ENCODE peak calls at places on chromosomes 5 and 9, in four cellular contexts. G is lower leg skin, Y is aorta, Q is ovary. E is an unnamed sample.

GRCh38 chr5:134524219-134524825 is 1.1 kb upstream of the JADE2 start:
- DNase-seq in G (peak), Y (peak), Q (peak), E (peak)

GRCh38 chr5:66724336-66724735 is 128.1 kb downstream of the MAST4 start:
- DNase-seq in G (no peak), Y (no peak), Q (no peak), E (no peak)

GRCh38 chr9:4828776-4829175 is 36.0 kb downstream of the RCL1 start:
- DNase-seq in G (no peak), Y (no peak), Q (no peak), E (no peak)

GRCh38 chr5:40689442-40689841 is 9.7 kb downstream of the PTGER4 start:
- DNase-seq in G (peak), Y (no peak), Q (no peak), E (no peak)

GRCh38 chr9:94250456-94250855 is 8.6 kb upstream of the ZNF169 start:
- DNase-seq in G (no peak), Y (no peak), Q (no peak), E (no peak)

GRCh38 chr5:132825165-132825823 is 5.2 kb downstream of the SHROOM1 start:
- DNase-seq in G (no peak), Y (no peak), Q (peak), E (no peak)

GRCh38 chr5:84091400-84091799 is 293.3 kb downstream of the EDIL3 start:
- DNase-seq in G (no peak), Y (no peak), Q (no peak), E (no peak)

GRCh38 chr5:160438316-160439204 is 16.9 kb downstream of the PTTG1 start:
- DNase-seq in G (no peak), Y (no peak), Q (no peak), E (peak)

GRCh38 chr9:129111762-129112151 is 542 bp downstream of the PTPA start:
- DNase-seq in G (peak), Y (peak), Q (no peak), E (no peak)

GRCh38 chr5:112240011-112240410 is 179.1 kb downstream of the EPB41L4A start:
- DNase-seq in G (no peak), Y (no peak), Q (no peak), E (no peak)

GRCh38 chr5:75438722-75439121 is 72.7 kb downstream of the CERT1 start:
- DNase-seq in G (no peak), Y (no peak), Q (no peak), E (no peak)

GRCh38 chr5:109453251-109453650 is 43.5 kb upstream of the PJA2 start:
- DNase-seq in G (no peak), Y (no peak), Q (no peak), E (no peak)

GRCh38 chr5:108259306-108259705 is 122.6 kb downstream of the FBXL17 start:
- DNase-seq in G (no peak), Y (no peak), Q (no peak), E (no peak)

GRCh38 chr5:77356740-77357139 is 135.4 kb downstream of the WDR41 start:
- DNase-seq in G (no peak), Y (no peak), Q (no peak), E (no peak)

GRCh38 chr5:58710871-58711270 is 128.0 kb downstream of the RAB3C start:
- DNase-seq in G (no peak), Y (no peak), Q (no peak), E (no peak)

GRCh38 chr5:64666058-64666457 is 24.2 kb upstream of the SHISAL2B start:
- DNase-seq in G (no peak), Y (no peak), Q (no peak), E (no peak)

GRCh38 chr9:69898714-69899209 is 78.1 kb downstream of the CFAP95 start:
- DNase-seq in G (no peak), Y (no peak), Q (no peak), E (no peak)

GRCh38 chr9:61674465-61674864 is 484.6 kb downstream of the SPATA31A7 start:
- DNase-seq in G (no peak), Y (peak), Q (no peak), E (peak)

GRCh38 chr5:140131967-140132409 is 6.3 kb downstream of the IGIP start:
- DNase-seq in G (no peak), Y (peak), Q (no peak), E (peak)

GRCh38 chr5:168655316-168655715 is 76.1 kb upstream of the PANK3 start:
- DNase-seq in G (no peak), Y (no peak), Q (no peak), E (no peak)

GRCh38 chr9:34187891-34188240 is 9.0 kb downstream of the UBAP1 start:
- DNase-seq in G (no peak), Y (no peak), Q (no peak), E (no peak)

GRCh38 chr9:109709881-109710280 is 70.1 kb upstream of the PALM2AKAP2 start:
- DNase-seq in G (no peak), Y (no peak), Q (no peak), E (no peak)

DNA sequence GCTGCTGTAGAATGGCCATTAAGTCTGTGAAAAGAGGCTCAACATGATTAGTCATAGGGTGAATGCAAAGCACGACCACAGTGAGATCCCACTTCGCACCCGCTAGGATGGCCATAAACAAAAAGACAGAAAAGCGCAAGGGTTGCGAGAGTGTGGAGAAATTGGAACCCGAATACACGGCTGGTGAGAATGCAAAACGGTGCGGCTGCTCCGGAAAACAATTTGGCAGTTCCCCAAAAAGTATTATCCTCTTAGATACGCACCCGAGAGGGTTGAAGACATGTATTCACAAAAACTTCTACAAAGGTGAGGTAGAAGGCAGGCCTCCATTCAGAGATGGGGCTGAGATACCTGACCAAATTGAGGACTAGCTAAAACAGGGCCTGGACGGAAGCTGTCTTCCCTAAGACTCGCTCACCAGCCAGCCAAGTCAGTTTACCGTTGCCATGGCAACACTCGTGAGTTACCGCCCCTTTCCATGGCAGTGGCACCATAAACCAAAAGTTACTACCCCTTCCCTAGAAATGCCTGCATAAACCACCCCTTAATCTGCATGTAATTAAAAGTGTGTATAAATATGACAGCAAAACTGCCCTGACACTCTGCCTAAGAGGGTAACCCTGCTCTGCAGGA is 726 bp upstream of the PSMB7 start:
- DNase-seq in G (no peak), Y (no peak), Q (no peak), E (no peak)
- H3K4me3 ChIP-seq in G (no peak), Y (no peak), Q (peak), E (peak)

GRCh38 chr9:133608881-133609280 is 308 bp downstream of the FAM163B start:
- DNase-seq in G (no peak), Y (peak), Q (no peak), E (no peak)
- H3K4me3 ChIP-seq in G (no peak), Y (no peak), Q (no peak), E (no peak)

DNA sequence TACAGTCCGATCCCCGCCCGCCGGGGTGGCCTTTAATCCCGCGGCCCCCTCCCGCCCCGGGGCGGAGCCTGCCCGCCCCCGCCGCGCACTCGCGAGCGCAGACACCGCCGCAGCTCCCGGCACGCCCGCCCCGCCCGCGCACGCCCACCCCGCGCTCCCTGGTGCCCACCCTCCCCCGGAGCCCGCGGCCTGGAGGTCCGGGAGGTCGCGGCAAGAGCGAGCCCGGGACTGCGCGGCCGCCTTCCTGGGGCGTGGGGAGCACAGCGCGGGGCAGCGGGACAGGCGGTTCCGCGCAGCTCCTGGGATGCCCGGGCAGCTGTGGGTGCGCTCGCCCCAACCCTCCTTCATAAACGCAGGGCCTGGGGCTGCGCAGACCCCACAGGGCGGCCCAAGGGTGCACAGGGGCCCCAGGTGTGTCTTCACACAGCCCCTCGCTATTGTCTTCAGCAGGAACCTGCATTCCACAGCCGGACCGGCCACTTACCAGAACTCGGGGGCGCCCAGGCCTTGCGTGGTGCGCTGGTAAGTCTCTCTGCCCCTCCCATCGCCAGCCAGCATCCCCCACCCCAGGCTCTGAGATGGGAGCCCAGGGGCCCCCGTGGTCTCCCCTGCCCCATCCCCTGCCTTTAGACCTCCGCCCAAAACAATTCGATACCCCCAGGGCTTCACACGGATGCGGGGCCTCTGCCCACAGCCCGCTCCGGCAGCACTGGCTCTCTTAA is at the start of gene SLC9A3:
- DNase-seq in G (no peak), Y (no peak), Q (no peak), E (peak)
- H3K4me3 ChIP-seq in G (no peak), Y (no peak), Q (no peak), E (no peak)

GRCh38 chr9:124263158-124263557 is 5.4 kb downstream of the NEK6 start:
- DNase-seq in G (no peak), Y (no peak), Q (no peak), E (no peak)
- H3K4me3 ChIP-seq in G (no peak), Y (no peak), Q (no peak), E (no peak)

DNA sequence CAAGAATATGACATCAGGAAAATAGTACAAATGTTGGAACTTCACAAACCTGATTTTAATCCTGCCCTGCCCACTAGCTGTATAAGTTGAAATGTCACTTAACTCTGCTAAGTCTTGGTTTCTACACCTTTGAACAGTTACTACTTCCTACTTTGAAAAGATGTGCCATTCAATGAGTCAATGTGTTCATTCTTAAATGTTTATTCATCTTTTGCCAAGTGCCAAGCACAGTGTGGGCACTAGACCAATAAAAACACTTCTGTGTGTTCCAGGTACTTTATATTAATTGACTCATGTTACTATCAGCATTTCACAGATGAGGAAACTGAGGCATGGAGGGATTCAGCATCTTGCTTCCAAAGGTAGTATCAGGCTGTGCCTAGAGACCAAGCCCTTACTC is 12.8 kb downstream of the PDCL start:
- DNase-seq in G (no peak), Y (no peak), Q (no peak), E (no peak)
- H3K4me3 ChIP-seq in G (no peak), Y (no peak), Q (no peak), E (no peak)

E was measured in left lung.